ENCODE peak calls at places on chromosomes 2 and 18, in four cellular contexts. L is A549, F is mammary epithelial cell, J is tibial nerve. Q is an unnamed sample. For H3K4me1, the result is how much of the 10 kb centered on the place peaks cover.

GRCh38 chr2:68637047-68637446 is 6.3 kb upstream of the PROKR1 start:
- DNase-seq in J (no peak), L (no peak), F (no peak), Q (no peak)

GRCh38 chr2:235366390-235366789 is 127.5 kb upstream of the AGAP1 start:
- DNase-seq in J (no peak), F (no peak), L (no peak), Q (no peak)

GRCh38 chr2:25207078-25207545 is 38.7 kb upstream of the POMC start:
- DNase-seq in F (no peak), L (no peak), J (no peak), Q (no peak)

GRCh38 chr2:63790913-63791312 is 50.8 kb upstream of the UGP2 start:
- DNase-seq in J (no peak), L (peak), F (peak), Q (no peak)

GRCh38 chr2:152740743-152741328 is 22.4 kb downstream of the ARL6IP6 start:
- DNase-seq in J (no peak), L (peak), F (peak), Q (no peak)

GRCh38 chr2:99806758-99807157 is 316.9 kb upstream of the REV1 start:
- DNase-seq in J (no peak), F (no peak), L (no peak), Q (no peak)

GRCh38 chr2:217753460-217754200 is 249.2 kb downstream of the TNS1 start:
- DNase-seq in L (no peak), J (no peak), F (no peak), Q (no peak)

GRCh38 chr2:171798156-171798815 is 95.8 kb downstream of the SLC25A12 start:
- DNase-seq in J (no peak), L (no peak), F (peak), Q (no peak)

GRCh38 chr2:68362069-68362468 is 3.0 kb upstream of the PLEK start:
- DNase-seq in F (peak), L (peak), J (peak), Q (peak)

GRCh38 chr2:19369341-19369955 is 11.0 kb upstream of the OSR1 start:
- DNase-seq in F (peak), L (no peak), J (no peak), Q (no peak)

GRCh38 chr2:54416166-54416798 is 39.8 kb upstream of the SPTBN1 start:
- DNase-seq in L (no peak), J (no peak), F (no peak), Q (no peak)

GRCh38 chr2:240551288-240551687 is 6.5 kb downstream of the ANKMY1 start:
- DNase-seq in J (no peak), L (no peak), F (no peak), Q (no peak)

GRCh38 chr2:151947524-151948165 is 119.4 kb upstream of the ARL5A start:
- DNase-seq in L (no peak), J (no peak), F (peak), Q (no peak)

GRCh38 chr2:239036819-239037558 is 189.1 kb downstream of the TWIST2 start:
- DNase-seq in F (no peak), J (no peak), L (no peak), Q (no peak)

GRCh38 chr2:195575879-195576391 is 81.1 kb upstream of the SLC39A10 start:
- DNase-seq in L (peak), F (peak), J (no peak), Q (no peak)

GRCh38 chr2:100865819-100866462 is 46.0 kb downstream of the NPAS2 start:
- DNase-seq in L (peak), F (peak), J (no peak), Q (no peak)

GRCh38 chr18:54946149-54946581 is 13.1 kb downstream of the CCDC68 start:
- DNase-seq in L (no peak), J (no peak), F (no peak), Q (no peak)

GRCh38 chr2:129935118-129935517 is 44.3 kb upstream of the RAB6C start:
- DNase-seq in J (no peak), L (no peak), F (no peak), Q (no peak)

GRCh38 chr2:54634564-54635511 is 88.6 kb upstream of the EML6 start:
- DNase-seq in J (no peak), L (peak), F (peak), Q (no peak)

GRCh38 chr2:88019985-88020384 is 3.6 kb upstream of the RNU2-63P start:
- DNase-seq in J (no peak), L (no peak), F (no peak), Q (no peak)

GRCh38 chr2:1671916-1672315 is 72.4 kb downstream of the PXDN start:
- DNase-seq in F (no peak), J (no peak), L (no peak), Q (no peak)

GRCh38 chr2:38526195-38526594 is 76.5 kb downstream of the HNRNPLL start:
- DNase-seq in J (no peak), L (no peak), F (peak), Q (no peak)

GRCh38 chr2:191818133-191818532 is 28.8 kb downstream of the CAVIN2 start:
- DNase-seq in J (no peak), L (no peak), F (no peak), Q (no peak)

GRCh38 chr2:66537001-66537400 is 102.1 kb downstream of the MEIS1 start:
- DNase-seq in L (no peak), F (no peak), J (no peak), Q (no peak)

GRCh38 chr2:100202567-100202966 is 60.2 kb upstream of the AFF3 start:
- DNase-seq in J (no peak), L (no peak), F (no peak), Q (no peak)

GRCh38 chr2:109647636-109648035 is 33.5 kb downstream of the SOWAHC start:
- DNase-seq in F (peak), L (no peak), J (no peak), Q (no peak)

GRCh38 chr18:13185675-13186198 is 32.8 kb upstream of the LDLRAD4 start:
- DNase-seq in F (no peak), J (no peak), L (no peak), Q (no peak)

GRCh38 chr18:44938396-44939036 is 257.8 kb downstream of the SETBP1 start:
- DNase-seq in F (no peak), L (no peak), J (no peak), Q (no peak)

GRCh38 chr2:238484522-238485452 is 58.1 kb downstream of the ASB1 start:
- DNase-seq in F (no peak), J (no peak), L (no peak), Q (no peak)

GRCh38 chr2:143397886-143398614 is 268.8 kb downstream of the ARHGAP15 start:
- DNase-seq in L (no peak), J (no peak), F (peak), Q (no peak)

GRCh38 chr18:30806823-30807222 is 235.7 kb downstream of the DSC3 start:
- DNase-seq in L (no peak), J (no peak), F (no peak), Q (no peak)

GRCh38 chr2:234420406-234420805 is 76.5 kb downstream of the ARL4C start:
- DNase-seq in F (no peak), J (no peak), L (no peak), Q (no peak)

GRCh38 chr2:144526826-144527225 is 6.9 kb upstream of the ZEB2 start:
- DNase-seq in J (no peak), L (no peak), F (no peak), Q (no peak)

GRCh38 chr18:12283666-12284065 is 24.4 kb upstream of the TUBB6 start:
- DNase-seq in L (no peak), F (no peak), J (no peak), Q (no peak)

GRCh38 chr2:6828299-6828584 is 37.5 kb downstream of the CMPK2 start:
- DNase-seq in J (no peak), L (no peak), F (no peak), Q (no peak)

GRCh38 chr2:219287569-219288265 is 8.6 kb downstream of the DNAJB2 start:
- DNase-seq in J (no peak), L (no peak), F (no peak), Q (no peak)

DNA sequence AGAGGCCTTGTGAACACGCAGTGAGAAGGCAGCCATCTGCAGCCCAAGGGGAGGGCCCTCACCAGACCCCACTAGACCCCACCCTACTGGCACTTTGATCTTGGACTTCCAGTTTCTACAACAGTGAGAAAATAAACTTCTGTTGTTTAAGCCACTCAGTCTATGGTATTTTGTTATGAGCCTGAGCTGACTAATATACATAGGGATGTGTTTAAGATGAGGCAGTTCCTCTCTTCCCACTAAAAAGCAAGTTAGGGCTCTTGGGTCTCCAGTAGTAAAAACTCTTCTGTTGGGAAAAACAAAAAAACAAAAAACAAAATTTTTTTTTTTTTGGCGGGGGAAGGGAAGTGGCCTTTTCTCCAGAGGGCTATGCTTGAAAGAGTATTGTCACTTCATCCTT is 233.2 kb upstream of the SMAD7 start:
- DNase-seq in J (no peak), L (no peak), F (no peak), Q (no peak)
- H3K4me1 ChIP-seq in J (under half), L (under half), F (under half), Q (under half)

DNA sequence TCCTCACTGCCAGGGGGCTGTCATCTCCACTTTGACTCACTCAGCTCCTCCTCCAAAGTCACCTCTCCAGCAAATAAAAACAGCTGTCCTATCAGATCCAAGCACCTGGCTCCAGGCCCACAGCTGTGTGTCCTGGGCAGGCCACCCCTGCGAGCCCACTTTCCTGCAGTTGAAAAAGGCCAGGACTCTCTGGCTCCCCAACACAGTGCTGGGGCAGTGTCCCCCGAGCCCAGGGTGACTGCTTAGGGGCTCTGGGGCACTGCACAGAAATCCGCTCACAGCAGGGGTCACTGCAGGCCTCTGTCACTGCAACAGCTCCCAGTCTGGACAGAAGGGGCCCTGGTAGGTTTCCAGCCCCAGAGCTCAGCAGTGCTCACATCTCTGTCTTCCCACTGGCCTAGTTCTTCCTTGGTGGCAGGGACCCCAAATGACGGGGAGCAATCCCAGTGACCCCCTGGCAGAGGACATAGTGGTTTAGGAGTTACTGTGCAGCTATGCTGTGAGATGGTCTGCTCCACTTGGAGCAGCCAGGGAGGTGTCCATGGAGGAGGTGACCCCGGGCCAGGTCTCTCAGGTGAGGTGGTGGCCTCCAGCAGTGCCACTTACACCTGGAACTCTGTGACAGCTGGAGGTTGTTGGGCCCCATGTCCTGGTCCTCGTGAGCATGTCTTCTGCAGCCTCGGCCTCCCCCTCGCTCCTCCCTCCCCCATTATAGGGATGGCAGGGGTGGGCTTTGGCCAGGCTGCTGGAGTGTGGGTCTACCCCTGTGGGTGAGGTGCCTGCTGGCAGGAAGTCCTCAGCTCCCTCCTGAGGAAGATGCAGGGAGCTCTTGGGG is 35.5 kb downstream of the HS6ST1 start:
- DNase-seq in F (no peak), J (no peak), L (no peak), Q (no peak)
- H3K4me1 ChIP-seq in F (under half), J (under half), L (under half), Q (under half)

GRCh38 chr2:236395067-236395466 is 130.9 kb upstream of the ASB18 start:
- DNase-seq in F (no peak), J (no peak), L (no peak), Q (no peak)

GRCh38 chr2:236399409-236399808 is 135.2 kb upstream of the ASB18 start:
- DNase-seq in J (no peak), F (no peak), L (no peak), Q (no peak)

GRCh38 chr2:236394571-236394970 is 130.4 kb upstream of the ASB18 start:
- DNase-seq in L (no peak), F (no peak), J (no peak), Q (no peak)

GRCh38 chr2:236397681-236398080 is 133.5 kb upstream of the ASB18 start:
- DNase-seq in J (no peak), F (no peak), L (no peak), Q (no peak)

GRCh38 chr2:236396818-236397350 is 132.7 kb upstream of the ASB18 start:
- DNase-seq in L (no peak), F (no peak), J (no peak), Q (no peak)
- H3K4me1 ChIP-seq in L (under half), F (under half), J (under half), Q (under half)

GRCh38 chr2:46331099-46331766 is 34.0 kb downstream of the EPAS1 start:
- DNase-seq in J (no peak), F (no peak), L (no peak), Q (no peak)

GRCh38 chr2:46329803-46330775 is 32.9 kb downstream of the EPAS1 start:
- DNase-seq in F (peak), L (peak), J (no peak), Q (peak)

GRCh38 chr2:46327627-46328026 is 30.4 kb downstream of the EPAS1 start:
- DNase-seq in F (no peak), J (no peak), L (no peak), Q (no peak)

GRCh38 chr2:46328316-46328715 is 31.1 kb downstream of the EPAS1 start:
- DNase-seq in L (no peak), J (no peak), F (no peak), Q (no peak)

GRCh38 chr2:46329340-46329739 is 32.1 kb downstream of the EPAS1 start:
- DNase-seq in J (no peak), L (no peak), F (no peak), Q (no peak)
- H3K4me1 ChIP-seq in J (under half), L (half or more), F (half or more), Q (half or more)

GRCh38 chr2:120601566-120601965 is 134.1 kb upstream of the GLI2 start:
- DNase-seq in J (no peak), L (no peak), F (no peak), Q (no peak)
- H3K4me1 ChIP-seq in J (under half), L (under half), F (under half), Q (under half)

GRCh38 chr2:60466161-60466702 is 87.2 kb downstream of the BCL11A start:
- DNase-seq in J (no peak), L (no peak), F (peak), Q (no peak)

GRCh38 chr2:60465736-60466135 is 87.7 kb downstream of the BCL11A start:
- DNase-seq in F (peak), L (no peak), J (no peak), Q (no peak)

GRCh38 chr2:60469918-60470317 is 83.5 kb downstream of the BCL11A start:
- DNase-seq in J (no peak), F (no peak), L (no peak), Q (no peak)

GRCh38 chr2:60470340-60470739 is 83.1 kb downstream of the BCL11A start:
- DNase-seq in L (no peak), J (no peak), F (no peak), Q (no peak)

DNA sequence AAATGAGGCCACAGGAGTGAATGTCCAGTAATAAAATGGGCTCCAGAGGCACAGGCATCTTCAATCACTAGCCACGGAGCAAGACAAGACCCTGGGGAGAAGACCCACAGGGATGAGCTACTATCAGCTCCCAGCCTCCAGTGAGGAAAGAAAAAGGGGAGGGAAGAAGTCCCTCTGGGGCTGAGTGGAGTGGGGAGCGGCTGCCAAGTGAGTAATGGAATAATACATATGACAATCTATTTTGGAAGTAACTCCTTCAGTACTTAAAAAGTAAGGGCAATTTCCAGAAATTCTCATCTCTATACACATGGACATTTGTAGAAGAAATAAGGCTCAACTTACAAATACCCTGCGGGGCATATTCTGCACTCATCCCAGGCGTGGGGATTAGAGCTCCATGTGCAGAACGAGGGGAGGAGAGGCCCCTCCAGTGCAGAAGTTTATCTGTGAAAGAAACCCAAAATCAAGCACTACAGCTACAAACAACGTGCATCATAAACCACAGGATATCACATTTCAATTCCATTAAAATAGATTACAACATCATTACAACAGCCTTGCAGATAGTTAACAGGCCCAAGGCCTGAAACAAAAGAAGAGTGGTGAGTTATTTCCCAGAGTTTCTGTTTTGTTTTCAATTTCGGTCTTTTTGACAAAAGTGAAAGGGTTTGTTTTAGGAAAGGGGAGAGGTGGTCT is 84.9 kb downstream of the BCL11A start:
- DNase-seq in F (peak), L (no peak), J (no peak), Q (no peak)
- H3K4me1 ChIP-seq in F (under half), L (under half), J (under half), Q (under half)

GRCh38 chr2:47037678-47038077 is 117.4 kb downstream of the STPG4 start:
- DNase-seq in L (no peak), J (no peak), F (no peak), Q (no peak)

GRCh38 chr2:47039502-47039870 is 115.6 kb downstream of the STPG4 start:
- DNase-seq in L (no peak), F (no peak), J (no peak), Q (no peak)

GRCh38 chr2:47039913-47040562 is 115.1 kb downstream of the STPG4 start:
- DNase-seq in J (no peak), F (no peak), L (no peak), Q (no peak)

GRCh38 chr2:47040662-47041061 is 114.4 kb downstream of the STPG4 start:
- DNase-seq in J (no peak), F (no peak), L (no peak), Q (no peak)

GRCh38 chr2:47038656-47039501 is 116.2 kb downstream of the STPG4 start:
- DNase-seq in F (no peak), L (no peak), J (no peak), Q (no peak)
- H3K4me1 ChIP-seq in F (under half), L (half or more), J (half or more), Q (under half)

DNA sequence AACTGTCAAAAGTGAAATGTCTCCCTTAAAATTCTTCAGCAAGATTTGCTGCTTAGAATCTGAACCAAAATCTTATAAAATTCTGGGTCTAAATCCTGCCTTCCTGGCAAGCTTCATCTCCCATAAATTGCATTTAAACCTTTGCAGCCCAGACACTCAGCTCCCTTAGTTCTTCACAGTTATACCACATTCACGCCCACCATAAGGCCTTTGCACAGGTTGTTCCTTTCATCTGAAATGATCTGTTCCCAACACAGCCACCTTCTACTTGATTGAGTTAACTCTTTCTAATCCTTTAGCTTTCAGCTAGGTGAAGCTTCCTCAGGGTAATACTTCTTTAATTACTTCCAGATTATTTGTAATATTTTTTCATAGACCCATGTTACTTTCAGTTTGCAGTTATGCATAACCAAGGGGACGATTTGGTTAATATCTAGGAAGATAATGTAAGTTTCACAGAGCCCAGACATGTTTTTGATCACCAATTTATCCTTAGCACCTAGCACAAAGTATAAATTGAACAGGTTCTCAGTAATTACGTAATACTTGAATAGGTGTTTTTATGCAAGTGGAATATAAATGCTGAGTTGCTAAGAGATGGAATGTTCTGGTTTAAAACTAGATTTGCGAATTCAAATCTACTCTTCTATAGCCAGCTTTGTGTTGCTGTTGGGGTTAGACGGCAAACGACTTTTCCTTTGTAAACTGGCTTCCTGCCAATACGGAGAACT is 779.7 kb upstream of the PKDCC start:
- DNase-seq in L (no peak), J (no peak), F (no peak), Q (no peak)
- H3K4me1 ChIP-seq in L (under half), J (under half), F (under half), Q (under half)